ENCODE peak calls at places on chromosome 12, in four cellular contexts. D is GM12878, Y is GM23338, P is HepG2. V is an unnamed sample.

GRCh38 chr12:67025543-67026114 is 243.5 kb upstream of the CAND1 start:
- DNase-seq in D (no peak), Y (peak; percentile 75), P (peak; percentile 25), V (peak; percentile 71)

GRCh38 chr12:68358532-68359485 is 26.6 kb upstream of the MDM1 start:
- DNase-seq in D (peak; percentile 74), Y (peak; percentile 81), P (peak; percentile 57), V (peak; percentile 52)

GRCh38 chr12:49296034-49296835 is 1.3 kb downstream of the PRPH start:
- DNase-seq in D (no peak), Y (peak; percentile 78), P (peak; percentile 27), V (peak; percentile 88)

GRCh38 chr12:113861708-113862312 is 104.3 kb downstream of the RBM19 start:
- DNase-seq in D (no peak), Y (peak; percentile 67), P (no peak), V (no peak)

GRCh38 chr12:58745348-58746125 is 174.8 kb downstream of the LRIG3 start:
- DNase-seq in D (no peak), Y (peak; percentile 27), P (no peak), V (no peak)

GRCh38 chr12:27814411-27814810 is 34.4 kb upstream of the MANSC4 start:
- DNase-seq in D (no peak), Y (no peak), P (no peak), V (no peak)

GRCh38 chr12:68871899-68872298 is 61.1 kb downstream of the CPM start:
- DNase-seq in D (no peak), Y (peak; percentile 73), P (peak; percentile 23), V (no peak)

GRCh38 chr12:8780389-8780788 is 42.0 kb upstream of the A2ML1 start:
- DNase-seq in D (no peak), Y (peak; percentile 78), P (peak; percentile 16), V (peak; percentile 58)

GRCh38 chr12:97837401-97837800 is 374.8 kb downstream of the RMST start:
- DNase-seq in D (no peak), Y (no peak), P (no peak), V (no peak)

GRCh38 chr12:109301643-109302176 is 7.4 kb downstream of the FOXN4 start:
- DNase-seq in D (no peak), Y (no peak), P (no peak), V (no peak)

GRCh38 chr12:45669093-45669492 is 60.4 kb upstream of the ARID2 start:
- DNase-seq in D (peak; percentile 68), Y (no peak), P (no peak), V (no peak)

GRCh38 chr12:68240975-68241374 is 12.4 kb downstream of the IL22 start:
- DNase-seq in D (peak; percentile 86), Y (no peak), P (no peak), V (no peak)

GRCh38 chr12:26989873-26990272 is 24.3 kb downstream of the TM7SF3 start:
- DNase-seq in D (no peak), Y (no peak), P (no peak), V (no peak)

GRCh38 chr12:71780207-71780822 is 25.7 kb downstream of the RAB21 start:
- DNase-seq in D (no peak), Y (peak; percentile 73), P (peak; percentile 20), V (peak; percentile 49)

GRCh38 chr12:122422769-122423257 is 344 bp upstream of the CLIP1 start:
- DNase-seq in D (no peak), Y (peak; percentile 61), P (peak; percentile 49), V (peak; percentile 76)

GRCh38 chr12:116454950-116455447 is 104.2 kb upstream of the MAP1LC3B2 start:
- DNase-seq in D (no peak), Y (no peak), P (no peak), V (peak; percentile 71)

GRCh38 chr12:91222746-91223145 is 40.1 kb upstream of the DCN start:
- DNase-seq in D (no peak), Y (no peak), P (no peak), V (no peak)

GRCh38 chr12:53652366-53652765 is 23.5 kb downstream of the ATP5MC2 start:
- DNase-seq in D (no peak), Y (no peak), P (no peak), V (no peak)

GRCh38 chr12:57367121-57367520 is 63.7 kb downstream of the R3HDM2 start:
- DNase-seq in D (no peak), Y (no peak), P (peak; percentile 39), V (no peak)

GRCh38 chr12:26373606-26374495 is 178.5 kb downstream of the SSPN start:
- DNase-seq in D (no peak), Y (no peak), P (no peak), V (no peak)

GRCh38 chr12:127928615-127929014 is 338.4 kb upstream of the TMEM132C start:
- DNase-seq in D (no peak), Y (no peak), P (no peak), V (no peak)

GRCh38 chr12:33111850-33112249 is 215.3 kb upstream of the PKP2 start:
- DNase-seq in D (no peak), Y (peak; percentile 67), P (no peak), V (no peak)

GRCh38 chr12:95674088-95674595 is 116.4 kb downstream of the NTN4 start:
- DNase-seq in D (no peak), Y (no peak), P (no peak), V (no peak)

GRCh38 chr12:102702447-102703114 is 214.5 kb downstream of the PAH start:
- DNase-seq in D (no peak), Y (peak; percentile 66), P (peak; percentile 54), V (peak; percentile 59)

GRCh38 chr12:114314974-114315720 is 90.8 kb downstream of the TBX5 start:
- DNase-seq in D (no peak), Y (no peak), P (no peak), V (no peak)

GRCh38 chr12:64687816-64688599 is 71.2 kb downstream of the GNS start:
- DNase-seq in D (no peak), Y (no peak), P (peak; percentile 34), V (no peak)

GRCh38 chr12:1840561-1840960 is 20.2 kb downstream of the LRTM2 start:
- DNase-seq in D (no peak), Y (no peak), P (no peak), V (no peak)

GRCh38 chr12:89765959-89766824 is 57.6 kb upstream of the ATP2B1 start:
- DNase-seq in D (no peak), Y (no peak), P (no peak), V (no peak)

GRCh38 chr12:88993655-88994054 is 358.6 kb downstream of the DUSP6 start:
- DNase-seq in D (no peak), Y (peak; percentile 65), P (peak; percentile 36), V (peak; percentile 69)

GRCh38 chr12:129659927-129660326 is 243.9 kb downstream of the TMEM132D start:
- DNase-seq in D (no peak), Y (no peak), P (no peak), V (no peak)

GRCh38 chr12:109461846-109462766 is 15.0 kb downstream of the KCTD10 start:
- DNase-seq in D (no peak), Y (no peak), P (peak; percentile 43), V (peak; percentile 65)

GRCh38 chr12:25675808-25676207 is 122.7 kb upstream of the LMNTD1 start:
- DNase-seq in D (no peak), Y (no peak), P (no peak), V (no peak)

DNA sequence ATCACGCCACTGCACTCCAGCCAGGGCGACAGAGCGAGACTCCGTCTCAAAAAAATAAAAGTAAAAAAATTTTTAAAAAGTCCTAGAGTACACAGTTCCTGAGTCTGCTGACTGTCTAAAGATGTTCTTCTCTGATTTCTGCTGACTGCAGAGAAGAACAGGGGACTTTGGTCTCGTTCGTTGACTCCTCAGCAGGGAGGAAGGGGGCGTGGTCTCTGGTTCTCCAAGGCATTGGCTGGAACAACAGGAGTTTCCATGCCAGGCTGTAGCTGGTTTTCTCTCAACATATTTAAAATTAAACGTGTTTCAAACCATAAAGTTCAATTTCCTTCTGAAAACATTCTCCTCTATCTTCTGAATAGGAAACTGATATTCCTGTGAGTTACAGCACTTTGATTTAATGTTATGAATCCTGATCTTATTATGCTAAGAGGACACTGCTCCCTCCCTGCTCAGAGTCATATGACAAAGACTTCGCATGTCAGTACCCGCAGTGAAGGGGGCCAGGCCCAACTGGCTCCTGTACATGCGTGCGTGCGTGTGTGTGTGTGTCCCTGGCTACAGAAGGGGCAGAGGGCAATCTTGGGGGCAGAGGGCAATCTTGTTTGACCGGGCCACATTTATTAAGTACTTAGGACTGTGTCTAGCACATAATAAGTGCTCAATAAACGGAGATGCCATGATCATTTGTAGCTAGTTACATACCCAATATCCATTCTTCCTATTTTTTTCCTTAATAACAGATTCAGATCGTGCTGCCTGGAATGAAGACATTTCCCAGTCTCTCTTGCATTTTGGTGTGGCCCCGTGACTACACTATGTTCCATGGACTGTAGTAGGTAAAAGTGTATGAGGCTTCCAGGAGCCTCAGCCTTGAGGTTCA is 16.5 kb upstream of the HNF1A start:
- DNase-seq in D (no peak), Y (peak; percentile 61), P (no peak), V (peak; percentile 46)
- TF ChIP-seq JUNB in D (no peak), Y (no peak), P (no peak), V (no peak)

GRCh38 chr12:76310110-76310509 is 38.1 kb downstream of the BBS10 start:
- DNase-seq in D (no peak), Y (no peak), P (no peak), V (peak; percentile 26)
- TF ChIP-seq JUNB in D (no peak), Y (no peak), P (no peak), V (peak; percentile 21)

GRCh38 chr12:77133566-77133965 is 68.2 kb upstream of the E2F7 start:
- DNase-seq in D (no peak), Y (peak; percentile 86), P (peak; percentile 4), V (peak; percentile 23)

GRCh38 chr12:77130193-77130592 is 64.8 kb upstream of the E2F7 start:
- DNase-seq in D (no peak), Y (no peak), P (no peak), V (no peak)

GRCh38 chr12:77131977-77132490 is 66.7 kb upstream of the E2F7 start:
- DNase-seq in D (no peak), Y (no peak), P (no peak), V (no peak)
- TF ChIP-seq JUNB in D (no peak), Y (no peak), P (no peak), V (no peak)

GRCh38 chr12:106301611-106302321 is 767 bp upstream of the TCP11L2 start:
- DNase-seq in D (peak; percentile 53), Y (peak; percentile 75), P (no peak), V (peak; percentile 70)
- TF ChIP-seq JUNB in D (no peak), Y (no peak), P (no peak), V (no peak)

GRCh38 chr12:14768823-14769405 is 34.4 kb downstream of the WBP11 start:
- DNase-seq in D (peak; percentile 30), Y (peak; percentile 59), P (no peak), V (no peak)
- TF ChIP-seq JUNB in D (no peak), Y (no peak), P (no peak), V (no peak)

GRCh38 chr12:6186114-6186827 is 13.9 kb upstream of the CD9 start:
- DNase-seq in D (no peak), Y (no peak), P (no peak), V (no peak)
- TF ChIP-seq JUNB in D (no peak), Y (no peak), P (no peak), V (no peak)

V was measured in A549.